ENCODE peak calls at places on chromosomes 12 and 14, in nine cellular contexts. M, A, G, B, Y, W, Q, P and H are unnamed samples.

GRCh38 chr12:120116443-120116791 is at the start of gene RAB35:
- DNase-seq in M (no peak), A (no peak), G (no peak), B (no peak), Y (no peak), W (no peak), Q (peak; percentile 96), P (no peak), H (no peak)

GRCh38 chr14:90760591-90761316 is 55.5 kb downstream of the TTC7B start:
- DNase-seq in M (no peak), A (peak; percentile 5), G (no peak), B (peak; percentile 62), Y (peak; percentile 62), W (peak; percentile 35), Q (no peak), P (no peak), H (peak; percentile 51)

GRCh38 chr14:51610766-51611165 is 40.9 kb upstream of the FRMD6 start:
- DNase-seq in M (no peak), A (no peak), G (no peak), B (no peak), Y (no peak), W (peak; percentile 68), Q (no peak), P (no peak), H (no peak)

GRCh38 chr12:103422328-103422727 is 73.4 kb downstream of the C12orf42 start:
- DNase-seq in M (no peak), A (no peak), G (no peak), B (no peak), Y (peak; percentile 63), W (no peak), Q (no peak), P (no peak), H (no peak)

GRCh38 chr14:102015771-102016170 is 51.4 kb downstream of the DYNC1H1 start:
- DNase-seq in M (no peak), A (no peak), G (no peak), B (no peak), Y (no peak), W (no peak), Q (no peak), P (no peak), H (no peak)

GRCh38 chr14:88660056-88660455 is 97.2 kb downstream of the ZC3H14 start:
- DNase-seq in M (no peak), A (no peak), G (no peak), B (peak; percentile 84), Y (no peak), W (peak; percentile 7), Q (no peak), P (no peak), H (no peak)

GRCh38 chr12:34396006-34396860 is 373.9 kb downstream of the ALG10 start:
- DNase-seq in M (peak; percentile 25), A (no peak), G (peak; percentile 7), B (no peak), Y (no peak), W (no peak), Q (peak; percentile 69), P (no peak), H (no peak)

GRCh38 chr14:92686763-92687427 is 61.5 kb downstream of the LGMN start:
- DNase-seq in M (no peak), A (peak; percentile 51), G (peak; percentile 86), B (peak; percentile 78), Y (peak; percentile 92), W (peak; percentile 56), Q (peak; percentile 100), P (no peak), H (peak; percentile 89)

GRCh38 chr12:12267801-12268200 is 957 bp upstream of the LRP6 start:
- DNase-seq in M (peak; percentile 54), A (no peak), G (no peak), B (no peak), Y (peak; percentile 31), W (no peak), Q (no peak), P (no peak), H (peak; percentile 57)

GRCh38 chr14:87052646-87053225 is 940.2 kb downstream of the GALC start:
- DNase-seq in M (no peak), A (no peak), G (no peak), B (no peak), Y (no peak), W (no peak), Q (no peak), P (no peak), H (no peak)

GRCh38 chr12:110304061-110304551 is 23.1 kb downstream of the ATP2A2 start:
- DNase-seq in M (no peak), A (peak; percentile 93), G (no peak), B (peak; percentile 61), Y (no peak), W (peak; percentile 60), Q (no peak), P (no peak), H (no peak)
- H3K4me3 ChIP-seq in M (no peak overlapping the region), A (no peak overlapping the region), G (no peak overlapping the region), B (no peak overlapping the region), Y (no peak overlapping the region), W (no peak overlapping the region), Q (no peak overlapping the region), P (no peak overlapping the region), H (no peak overlapping the region)

DNA sequence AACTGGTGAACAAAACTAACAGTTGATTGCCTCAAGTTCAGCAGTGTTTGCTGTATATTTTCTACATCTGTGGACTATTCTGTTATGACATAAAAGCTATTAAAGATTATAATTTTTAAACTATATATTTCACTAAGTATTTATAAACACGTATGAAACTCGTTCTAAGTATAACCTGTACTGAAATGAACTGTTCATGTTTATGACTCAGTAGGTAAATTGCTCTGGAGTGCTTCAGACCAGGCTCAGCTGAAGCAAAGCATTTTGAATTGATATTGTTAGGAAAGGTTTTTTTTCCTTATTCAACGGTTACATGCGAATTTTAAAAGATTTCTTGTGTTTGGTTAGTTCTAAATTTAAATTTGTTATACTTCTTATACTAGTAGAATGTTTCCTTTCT is 151.3 kb downstream of the RAD51B start:
- DNase-seq in M (no peak), A (no peak), G (no peak), B (no peak), Y (no peak), W (no peak), Q (no peak), P (no peak), H (no peak)
- H3K4me3 ChIP-seq in M (no peak overlapping the region), A (no peak overlapping the region), G (no peak overlapping the region), B (no peak overlapping the region), Y (no peak overlapping the region), W (no peak overlapping the region), Q (no peak overlapping the region), P (no peak overlapping the region), H (no peak overlapping the region)

GRCh38 chr12:27575780-27576154 is 51.8 kb downstream of the PPFIBP1 start:
- DNase-seq in M (no peak), A (no peak), G (no peak), B (no peak), Y (no peak), W (no peak), Q (no peak), P (no peak), H (no peak)
- H3K4me3 ChIP-seq in M (no peak overlapping the region), A (no peak overlapping the region), G (no peak overlapping the region), B (no peak overlapping the region), Y (no peak overlapping the region), W (no peak overlapping the region), Q (peak overlapping the region; percentile 13), P (no peak overlapping the region), H (no peak overlapping the region)

GRCh38 chr12:124516850-124517249 is 50.6 kb downstream of the NCOR2 start:
- DNase-seq in M (no peak), A (no peak), G (no peak), B (no peak), Y (no peak), W (no peak), Q (no peak), P (no peak), H (no peak)
- H3K4me3 ChIP-seq in M (no peak overlapping the region), A (peak overlapping the region; percentile 72), G (peak overlapping the region; percentile 37), B (no peak overlapping the region), Y (no peak overlapping the region), W (peak overlapping the region; percentile 70), Q (peak overlapping the region; percentile 75), P (peak overlapping the region; percentile 50), H (no peak overlapping the region)